ENCODE peak calls at places on chromosome 3, in six cellular contexts. U is epithelial cell of esophagus, I is astrocyte, H is adrenal gland, E is PC-3, T is ovary. X is an unnamed sample.
A peak's percentile ranks its signal among the peaks of the same experiment; 100 is the strongest.

GRCh38 chr3:45817788-45818523 is 21.6 kb upstream of the SLC6A20 start:
- DNase-seq in T (no peak), H (peak; percentile 81), E (peak; percentile 97), U (peak; percentile 98), I (peak; percentile 98), X (no peak)

GRCh38 chr3:156218353-156218744 is 98.0 kb downstream of the KCNAB1 start:
- DNase-seq in U (peak; percentile 89), I (peak; percentile 29), T (no peak), E (peak; percentile 75), H (no peak), X (no peak)

GRCh38 chr3:132783152-132783551 is 60.9 kb upstream of the NPHP3 start:
- DNase-seq in E (peak; percentile 4), H (no peak), T (no peak), I (peak; percentile 44), U (no peak), X (no peak)

GRCh38 chr3:38117748-38118420 is 19.0 kb downstream of the ACAA1 start:
- DNase-seq in I (peak; percentile 19), U (peak; percentile 76), E (peak; percentile 74), H (peak; percentile 74), T (peak; percentile 67), X (no peak)

GRCh38 chr3:185733980-185734724 is 90.7 kb downstream of the IGF2BP2 start:
- DNase-seq in T (no peak), H (peak; percentile 69), E (peak; percentile 91), I (peak; percentile 76), U (peak; percentile 92), X (no peak)

GRCh38 chr3:49701388-49702077 is 12.2 kb downstream of the RNF123 start:
- DNase-seq in H (no peak), T (no peak), E (no peak), U (peak; percentile 21), I (no peak), X (no peak)

GRCh38 chr3:54870423-54870822 is 57.4 kb downstream of the LRTM1 start:
- DNase-seq in H (peak; percentile 58), I (peak; percentile 97), U (peak; percentile 63), E (peak; percentile 85), T (no peak), X (no peak)

GRCh38 chr3:77256584-77257488 is 216.9 kb downstream of the ROBO2 start:
- DNase-seq in E (no peak), I (no peak), T (no peak), H (no peak), U (no peak), X (no peak)

GRCh38 chr3:65963787-65964707 is 74.7 kb downstream of the MAGI1 start:
- DNase-seq in T (no peak), E (peak; percentile 74), U (peak; percentile 94), I (peak; percentile 96), H (peak; percentile 61), X (no peak)

GRCh38 chr3:147191795-147192385 is 214.5 kb downstream of the ZIC4 start:
- DNase-seq in T (no peak), U (peak; percentile 77), I (peak; percentile 52), E (peak; percentile 82), H (peak; percentile 15), X (no peak)

GRCh38 chr3:168807426-168807825 is 711.7 kb upstream of the GOLIM4 start:
- DNase-seq in H (no peak), I (no peak), T (no peak), E (no peak), U (no peak), X (no peak)

GRCh38 chr3:63494646-63495045 is 157.8 kb upstream of the SNTN start:
- DNase-seq in I (no peak), T (no peak), E (no peak), H (no peak), U (no peak), X (no peak)

GRCh38 chr3:194285859-194286197 is 65.3 kb downstream of the CPN2 start:
- DNase-seq in E (no peak), T (peak; percentile 19), U (no peak), I (no peak), H (peak; percentile 8), X (no peak)

GRCh38 chr3:194285024-194285858 is 65.9 kb downstream of the CPN2 start:
- DNase-seq in U (peak; percentile 68), E (peak; percentile 72), T (peak; percentile 10), H (peak; percentile 50), I (peak; percentile 83), X (no peak)

GRCh38 chr3:194287392-194287791 is 63.7 kb downstream of the CPN2 start:
- DNase-seq in T (peak; percentile 3), I (no peak), E (no peak), H (peak; percentile 2), U (no peak), X (no peak)

GRCh38 chr3:194287977-194288706 is 63.0 kb downstream of the CPN2 start:
- DNase-seq in E (no peak), U (no peak), H (peak; percentile 9), I (no peak), T (peak; percentile 3), X (no peak)

GRCh38 chr3:194286747-194287146 is 64.4 kb downstream of the CPN2 start:
- DNase-seq in I (no peak), H (peak; percentile 9), E (no peak), T (peak; percentile 28), U (no peak), X (no peak)
- H3K4me3 ChIP-seq in I (no peak overlapping the region), H (no peak overlapping the region), E (no peak overlapping the region), T (no peak overlapping the region), U (no peak overlapping the region), X (no peak overlapping the region)

GRCh38 chr3:149815318-149815717 is 2.3 kb downstream of the RNF13 start:
- DNase-seq in E (peak; percentile 30), T (no peak), I (no peak), H (no peak), U (no peak), X (no peak)
- H3K4me3 ChIP-seq in E (peak overlapping the region; percentile 89), T (no peak overlapping the region), I (no peak overlapping the region), H (no peak overlapping the region), U (peak overlapping the region; percentile 95), X (no peak overlapping the region)

GRCh38 chr3:184635774-184636173 is 74.2 kb downstream of the EPHB3 start:
- DNase-seq in E (no peak), H (no peak), T (no peak), U (no peak), I (no peak), X (no peak)
- H3K4me3 ChIP-seq in E (no peak overlapping the region), H (no peak overlapping the region), T (no peak overlapping the region), U (no peak overlapping the region), I (no peak overlapping the region), X (no peak overlapping the region)

GRCh38 chr3:32684800-32685603 is at the start of gene CNOT10:
- DNase-seq in E (peak; percentile 97), T (peak; percentile 94), U (peak; percentile 96), H (peak; percentile 95), I (peak; percentile 90), X (peak; percentile 97)

GRCh38 chr3:32686713-32687112 is 1.7 kb downstream of the CNOT10 start:
- DNase-seq in E (peak; percentile 13), I (no peak), T (no peak), U (peak; percentile 31), H (no peak), X (no peak)

GRCh38 chr3:32681811-32682210 is 3.2 kb upstream of the CNOT10 start:
- DNase-seq in H (no peak), U (peak; percentile 61), T (no peak), E (peak; percentile 59), I (no peak), X (no peak)

GRCh38 chr3:32685604-32686185 is 707 bp downstream of the CNOT10 start:
- DNase-seq in H (no peak), I (no peak), U (peak; percentile 29), E (peak; percentile 12), T (no peak), X (no peak)

GRCh38 chr3:32684029-32684799 is 774 bp upstream of the CNOT10 start:
- DNase-seq in E (no peak), T (no peak), U (no peak), H (no peak), I (no peak), X (no peak)
- H3K4me3 ChIP-seq in E (peak overlapping the region; percentile 97), T (peak overlapping the region; percentile 93), U (peak overlapping the region; percentile 78), H (no peak overlapping the region), I (peak overlapping the region; percentile 80), X (peak overlapping the region; percentile 95)

DNA sequence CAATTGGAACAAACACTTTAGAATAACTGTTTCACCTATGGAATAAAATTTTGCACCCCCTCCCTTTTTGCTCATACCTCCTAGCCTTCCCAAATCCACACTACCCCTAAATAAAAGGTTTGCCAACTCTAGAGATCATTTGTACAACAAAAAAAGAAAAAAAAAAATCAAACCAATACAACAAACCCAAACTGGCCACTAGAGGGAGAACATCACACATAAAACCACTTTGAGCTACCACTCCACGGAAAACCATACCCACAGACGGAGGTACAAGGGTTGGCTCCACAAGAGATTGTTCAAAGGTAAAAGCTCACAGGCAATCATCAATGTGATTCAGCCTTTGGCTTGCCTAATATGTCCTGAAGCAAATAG is 47.6 kb downstream of the SETMAR start:
- DNase-seq in E (peak; percentile 76), T (no peak), H (peak; percentile 58), I (peak; percentile 55), U (peak; percentile 67), X (no peak)
- H3K4me3 ChIP-seq in E (no peak overlapping the region), T (peak overlapping the region; percentile 32), H (no peak overlapping the region), I (peak overlapping the region; percentile 41), U (no peak overlapping the region), X (peak overlapping the region; percentile 45)

GRCh38 chr3:102714567-102714966 is 279.8 kb downstream of the ZPLD1 start:
- DNase-seq in I (no peak), E (no peak), H (no peak), T (no peak), U (no peak), X (no peak)
- H3K4me3 ChIP-seq in I (no peak overlapping the region), E (no peak overlapping the region), H (no peak overlapping the region), T (no peak overlapping the region), U (no peak overlapping the region), X (no peak overlapping the region)

GRCh38 chr3:196640501-196640968 is 1.0 kb downstream of the NRROS start:
- DNase-seq in I (no peak), T (no peak), H (no peak), U (no peak), E (no peak), X (no peak)
- H3K4me3 ChIP-seq in I (no peak overlapping the region), T (no peak overlapping the region), H (no peak overlapping the region), U (no peak overlapping the region), E (no peak overlapping the region), X (peak overlapping the region; percentile 46)